ENCODE peak calls at places on chromosomes 4 and X, in ten cellular contexts. F is body of pancreas, E is thoracic aorta, S is fibroblast of mammary gland, P is pancreas, B is AG10803, G is Caco-2, L is nephron progenitor cell, O is upper lobe of left lung, D is GM10248. C is an unnamed sample.

GRCh38 chrX:24020280-24020876 is 6.6 kb downstream of the KLHL15 start:
- DNase-seq in S (peak; percentile 31), E (no peak), L (no peak), B (no peak), D (no peak), G (no peak), O (no peak), P (no peak), F (no peak), C (no peak)

GRCh38 chrX:153821066-153821465 is 9.3 kb downstream of the PDZD4 start:
- DNase-seq in F (no peak), P (no peak), O (no peak), G (no peak), D (no peak), B (no peak), E (no peak), L (no peak), S (no peak), C (no peak)

GRCh38 chr4:152161676-152162330 is 374.1 kb downstream of the FBXW7 start:
- DNase-seq in E (no peak), L (no peak), G (no peak), P (no peak), S (no peak), B (peak; percentile 8), O (no peak), D (no peak), F (no peak), C (no peak)

GRCh38 chr4:52659722-52660261 is 691 bp upstream of the USP46 start:
- DNase-seq in E (peak; percentile 10), L (peak; percentile 45), P (peak; percentile 81), S (no peak), O (peak; percentile 45), D (peak; percentile 40), G (peak; percentile 41), F (peak; percentile 74), B (peak; percentile 29), C (peak; percentile 53)

GRCh38 chr4:118738999-118739690 is 54.0 kb downstream of the METTL14 start:
- DNase-seq in G (no peak), P (no peak), F (no peak), L (no peak), O (no peak), E (no peak), B (peak; percentile 64), D (no peak), S (no peak), C (no peak)

GRCh38 chr4:8581094-8581861 is 1.1 kb downstream of the GPR78 start:
- DNase-seq in F (no peak), D (no peak), E (no peak), P (no peak), O (no peak), G (peak; percentile 9), L (no peak), B (no peak), S (no peak), C (no peak)

GRCh38 chr4:185134176-185134869 is 8.7 kb upstream of the SLC25A4 start:
- DNase-seq in O (no peak), B (peak; percentile 54), L (no peak), S (peak; percentile 62), P (no peak), D (peak; percentile 69), E (no peak), F (no peak), G (no peak), C (peak; percentile 74)

GRCh38 chrX:129984196-129984962 is 1.9 kb downstream of the BCORL1 start:
- DNase-seq in F (peak; percentile 30), D (peak; percentile 58), P (peak; percentile 75), G (peak; percentile 61), E (no peak), S (no peak), O (peak; percentile 33), L (peak; percentile 68), B (peak; percentile 3), C (peak; percentile 69)

GRCh38 chr4:65014078-65014477 is 604.8 kb upstream of the TECRL start:
- DNase-seq in L (no peak), O (no peak), D (no peak), P (peak; percentile 16), G (no peak), F (peak; percentile 4), E (no peak), S (no peak), B (no peak), C (no peak)

GRCh38 chr4:128572778-128573241 is 236.7 kb upstream of the JADE1 start:
- DNase-seq in D (no peak), F (no peak), O (no peak), L (no peak), B (no peak), S (no peak), E (no peak), P (no peak), G (peak; percentile 48), C (no peak)

GRCh38 chrX:153725039-153725831 is 579 bp downstream of the ABCD1 start:
- DNase-seq in G (no peak), E (no peak), B (no peak), S (no peak), D (peak; percentile 30), O (no peak), L (no peak), P (peak; percentile 88), F (peak; percentile 27), C (peak; percentile 47)

GRCh38 chr4:85372986-85373385 is 102.0 kb upstream of the ARHGAP24 start:
- DNase-seq in E (no peak), L (no peak), S (no peak), F (no peak), P (no peak), B (no peak), D (no peak), O (no peak), G (no peak), C (no peak)

GRCh38 chr4:85369703-85370380 is 105.1 kb upstream of the ARHGAP24 start:
- DNase-seq in G (no peak), O (no peak), D (no peak), P (no peak), B (no peak), L (no peak), E (no peak), F (no peak), S (no peak), C (no peak)

GRCh38 chr4:85368932-85369331 is 106.0 kb upstream of the ARHGAP24 start:
- DNase-seq in G (no peak), S (no peak), B (no peak), D (no peak), P (no peak), L (no peak), E (no peak), O (no peak), F (no peak), C (no peak)

GRCh38 chr4:85368240-85368639 is 106.7 kb upstream of the ARHGAP24 start:
- DNase-seq in G (no peak), D (no peak), L (no peak), O (no peak), F (peak; percentile 6), S (no peak), B (no peak), E (no peak), P (no peak), C (no peak)

DNA sequence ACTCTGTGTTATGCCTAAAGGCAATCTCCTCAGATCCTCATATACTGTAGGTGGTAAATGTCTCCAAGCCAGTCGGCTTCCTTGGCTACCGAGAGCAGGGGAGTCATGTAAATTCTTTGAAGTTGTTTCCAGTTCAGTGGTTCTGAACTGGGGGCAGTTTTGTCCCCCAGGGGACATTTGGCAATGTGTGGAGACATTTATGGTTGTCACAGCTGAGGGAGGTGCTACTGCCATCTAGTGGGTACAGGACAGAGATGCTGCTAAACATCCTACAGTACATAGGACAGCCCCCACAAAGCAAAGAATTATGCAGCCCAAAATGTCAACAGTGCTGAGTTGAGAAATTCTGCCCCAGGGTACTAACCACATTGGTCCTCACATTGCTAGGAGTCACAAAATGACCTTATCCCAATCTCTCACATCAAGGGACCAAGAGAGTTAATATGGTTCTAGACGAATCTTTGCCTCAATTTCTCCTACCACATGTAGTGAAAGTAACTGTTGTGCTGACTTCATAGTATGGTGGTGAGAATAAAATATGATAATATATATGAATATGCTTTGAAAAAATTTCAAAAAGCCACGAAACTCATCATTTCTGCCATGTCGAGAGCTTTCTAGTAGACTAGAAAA is 104.4 kb upstream of the ARHGAP24 start:
- DNase-seq in B (peak; percentile 36), O (no peak), E (no peak), P (no peak), S (peak; percentile 63), D (no peak), G (peak; percentile 43), L (peak; percentile 66), F (peak; percentile 54), C (no peak)
- TF ChIP-seq CTCF in B (peak; percentile 85), O (peak; percentile 49), E (peak; percentile 11), P (peak; percentile 47), S (peak; percentile 87), D (peak; percentile 69), G (peak; percentile 73), L (peak; percentile 80), F (peak; percentile 63), C (peak; percentile 57)

GRCh38 chr4:31692407-31692940 is 972.3 kb downstream of the PCDH7 start:
- DNase-seq in G (no peak), L (no peak), S (no peak), O (no peak), P (no peak), B (no peak), F (peak; percentile 16), D (no peak), E (no peak), C (no peak)
- TF ChIP-seq CTCF in G (peak; percentile 41), L (no peak), S (peak; percentile 7), O (no peak), P (no peak), B (no peak), F (peak; percentile 7), D (no peak), E (no peak), C (no peak)

GRCh38 chr4:189973646-189974045 is 33.0 kb downstream of the FRG1 start:
- DNase-seq in L (no peak), D (no peak), P (no peak), G (no peak), B (no peak), S (no peak), F (no peak), O (no peak), E (no peak), C (no peak)

GRCh38 chr4:189979196-189980047 is 38.8 kb downstream of the FRG1 start:
- DNase-seq in O (no peak), F (no peak), L (no peak), G (no peak), P (no peak), S (no peak), D (no peak), E (no peak), B (no peak), C (peak; percentile 13)

DNA sequence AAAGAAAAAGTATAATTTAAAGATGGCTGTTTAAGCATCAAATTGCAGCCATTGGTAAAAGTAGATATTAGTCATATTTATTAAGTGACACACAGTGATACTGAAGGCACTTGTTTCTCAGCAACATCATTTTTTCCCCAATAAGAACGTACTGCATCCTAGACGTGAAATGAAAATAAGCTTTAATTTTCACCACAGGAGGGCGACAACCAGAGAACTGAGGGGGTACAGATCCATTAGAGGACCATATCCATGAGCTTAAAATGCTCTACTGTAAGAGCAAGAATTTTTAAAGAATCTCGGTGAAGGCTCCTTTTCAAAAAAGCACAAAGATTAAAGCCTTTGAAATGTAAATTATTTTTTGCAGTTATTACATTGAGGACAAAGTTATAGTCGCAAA is 33.4 kb downstream of the FRG1 start:
- DNase-seq in P (no peak), D (no peak), S (peak; percentile 6), E (no peak), F (no peak), B (peak; percentile 9), L (no peak), G (no peak), O (no peak), C (peak; percentile 10)
- TF ChIP-seq CTCF in P (no peak), D (peak; percentile 3), S (peak; percentile 29), E (no peak), F (no peak), B (peak; percentile 45), L (no peak), G (peak; percentile 18), O (no peak), C (no peak)

GRCh38 chr4:76723373-76723772 is 174.6 kb downstream of the SOWAHB start:
- DNase-seq in D (no peak), L (no peak), E (no peak), G (no peak), S (peak; percentile 40), O (no peak), B (peak; percentile 59), F (no peak), P (no peak), C (no peak)
- TF ChIP-seq CTCF in D (peak; percentile 23), L (no peak), E (no peak), G (no peak), S (peak; percentile 28), O (no peak), B (peak; percentile 49), F (no peak), P (no peak), C (peak; percentile 8)

C was measured in GM13976.